ENCODE peak calls at places on chromosome 16, in eight cellular contexts. A is AG09309, X is fibroblast of pulmonary artery, V is lung, H is MM.1S, M is colonic mucosa, G is esophagus squamous epithelium, C is HFFc6. Q is an unnamed sample.
A peak's percentile ranks its signal among the peaks of the same experiment; 100 is the strongest.

GRCh38 chr16:10935491-10935890 is 6.8 kb downstream of the DEXI start:
- DNase-seq in V (no peak), M (no peak), C (no peak), X (no peak), A (no peak), G (no peak), H (no peak), Q (no peak)

GRCh38 chr16:53817812-53818211 is 113.9 kb downstream of the FTO start:
- DNase-seq in G (no peak), M (no peak), H (no peak), A (no peak), C (peak; percentile 28), V (no peak), X (peak; percentile 36), Q (no peak)

GRCh38 chr16:23114131-23114904 is 34.9 kb downstream of the USP31 start:
- DNase-seq in C (no peak), H (no peak), X (no peak), G (no peak), M (no peak), V (no peak), A (no peak), Q (no peak)

GRCh38 chr16:67760206-67760605 is 41.1 kb upstream of the GFOD2 start:
- DNase-seq in C (no peak), M (no peak), H (no peak), V (no peak), G (no peak), X (no peak), A (no peak), Q (no peak)

GRCh38 chr16:2854700-2855309 is 3.2 kb downstream of the PRSS22 start:
- DNase-seq in M (no peak), H (no peak), A (no peak), X (no peak), V (no peak), C (no peak), G (no peak), Q (peak; percentile 35)

GRCh38 chr16:51636913-51637743 is 486.1 kb upstream of the SALL1 start:
- DNase-seq in X (no peak), H (no peak), M (no peak), C (peak; percentile 84), G (no peak), V (no peak), A (peak; percentile 27), Q (no peak)

GRCh38 chr16:1003551-1004347 is 22.2 kb downstream of the SOX8 start:
- DNase-seq in V (no peak), X (no peak), G (no peak), C (no peak), M (no peak), A (no peak), H (peak; percentile 39), Q (no peak)

GRCh38 chr16:26614102-26614864 is 452.4 kb upstream of the C16orf82 start:
- DNase-seq in M (no peak), G (no peak), V (no peak), X (no peak), A (no peak), C (no peak), H (no peak), Q (no peak)

GRCh38 chr16:9046667-9047055 is 44.8 kb upstream of the HAPSTR1 start:
- DNase-seq in V (no peak), M (no peak), H (no peak), A (no peak), X (no peak), G (no peak), C (no peak), Q (no peak)

GRCh38 chr16:53773150-53773846 is 69.3 kb downstream of the FTO start:
- DNase-seq in G (no peak), C (peak; percentile 74), A (no peak), H (no peak), M (peak; percentile 68), X (peak; percentile 88), V (peak; percentile 41), Q (peak; percentile 38)

GRCh38 chr16:11994187-11995119 is 17.9 kb downstream of the SNX29 start:
- DNase-seq in G (no peak), A (no peak), M (peak; percentile 22), H (no peak), X (no peak), V (no peak), C (peak; percentile 31), Q (peak; percentile 40)

GRCh38 chr16:80056334-80056733 is 455.8 kb upstream of the MAF start:
- DNase-seq in H (no peak), M (no peak), G (no peak), C (no peak), V (no peak), X (peak; percentile 5), A (peak; percentile 25), Q (no peak)

GRCh38 chr16:14628806-14629611 is 1.1 kb downstream of the PARN start:
- DNase-seq in H (no peak), A (no peak), X (peak; percentile 7), G (no peak), C (no peak), M (no peak), V (no peak), Q (no peak)

GRCh38 chr16:528111-529011 is 849 bp downstream of the CAPN15 start:
- DNase-seq in G (no peak), M (peak; percentile 85), X (peak; percentile 68), C (peak; percentile 82), H (peak; percentile 17), A (no peak), V (peak; percentile 47), Q (no peak)

GRCh38 chr16:64138621-64139020 is 983.2 kb downstream of the CDH11 start:
- DNase-seq in H (no peak), A (no peak), X (no peak), V (no peak), C (no peak), M (no peak), G (no peak), Q (no peak)
- TF ChIP-seq CTCF in H (no peak), A (no peak), X (no peak), V (no peak), C (no peak), M (no peak), G (no peak), Q (no peak)

GRCh38 chr16:70298988-70299938 is at the start of gene DDX19B:
- DNase-seq in V (peak; percentile 80), M (peak; percentile 85), X (peak; percentile 63), C (peak; percentile 40), A (no peak), G (peak; percentile 33), H (peak; percentile 61), Q (peak; percentile 81)
- TF ChIP-seq CTCF in V (no peak), M (no peak), X (no peak), C (peak; percentile 14), A (no peak), G (no peak), H (no peak), Q (no peak)

GRCh38 chr16:50322333-50322732 is 46.5 kb downstream of the BRD7 start:
- DNase-seq in V (no peak), G (no peak), X (no peak), M (no peak), C (no peak), A (no peak), H (no peak), Q (no peak)

GRCh38 chr16:50326264-50326663 is 42.5 kb downstream of the BRD7 start:
- DNase-seq in V (no peak), H (no peak), C (no peak), A (no peak), X (no peak), G (no peak), M (no peak), Q (no peak)

GRCh38 chr16:50324345-50324744 is 44.4 kb downstream of the BRD7 start:
- DNase-seq in V (no peak), H (no peak), X (no peak), M (no peak), C (no peak), A (no peak), G (no peak), Q (no peak)

GRCh38 chr16:50320310-50320709 is 48.5 kb downstream of the BRD7 start:
- DNase-seq in X (no peak), V (no peak), C (no peak), H (no peak), M (no peak), G (no peak), A (no peak), Q (no peak)

DNA sequence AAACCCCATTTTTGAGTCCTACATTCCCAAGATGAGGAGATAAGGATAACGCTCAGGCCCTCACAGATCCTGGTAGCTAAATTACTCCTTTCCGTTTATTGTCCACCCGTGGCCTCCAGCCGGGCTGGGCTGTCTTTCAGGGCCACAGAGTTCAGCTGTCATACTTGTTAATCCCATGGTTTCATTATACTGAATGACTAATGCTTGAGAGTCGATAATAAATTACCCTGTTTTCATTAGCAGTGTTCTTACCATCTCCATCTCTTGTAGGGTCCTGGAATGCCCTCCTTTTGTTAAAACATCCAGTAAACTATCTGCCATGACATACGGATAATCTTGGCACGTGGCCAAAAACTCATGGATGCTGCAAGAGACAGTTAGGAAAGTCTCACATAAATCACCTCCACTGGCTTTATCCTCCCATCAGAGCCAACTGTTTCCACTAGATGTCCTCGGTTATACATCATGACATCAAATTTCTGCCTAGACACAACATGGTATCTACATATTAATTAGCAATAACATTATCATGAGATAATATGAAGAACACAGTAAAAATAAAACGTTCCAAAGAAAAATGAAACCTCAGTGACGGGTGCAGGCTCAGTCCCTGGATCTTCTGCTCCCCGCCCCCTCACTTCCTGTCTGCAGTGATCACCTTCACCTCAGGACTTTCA is 45.3 kb downstream of the BRD7 start:
- DNase-seq in A (no peak), G (no peak), V (no peak), X (peak; percentile 57), C (peak; percentile 60), H (peak; percentile 23), M (no peak), Q (no peak)
- TF ChIP-seq CTCF in A (peak; percentile 31), G (no peak), V (no peak), X (peak; percentile 20), C (peak; percentile 65), H (peak; percentile 39), M (peak; percentile 13), Q (no peak)

DNA sequence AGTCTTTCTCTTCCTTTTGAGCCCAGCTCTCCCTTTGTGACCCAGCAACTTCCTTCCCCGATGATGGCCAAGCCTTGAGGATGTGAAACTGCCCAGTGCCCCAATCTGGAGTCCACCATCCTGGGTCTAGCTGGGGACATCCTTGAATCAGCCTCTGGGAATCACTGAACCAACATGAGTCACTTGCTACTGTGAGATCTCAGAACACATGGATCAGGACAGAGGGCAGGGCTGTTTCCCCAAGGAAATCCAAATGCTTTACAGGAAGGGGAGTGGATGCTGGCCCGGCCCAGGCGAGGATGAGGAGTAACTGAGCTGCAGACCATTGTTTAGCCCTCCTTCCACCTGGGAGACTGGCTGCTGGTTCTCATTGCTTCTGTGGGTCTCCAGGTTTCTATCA is 547.6 kb downstream of the WWOX start:
- DNase-seq in M (no peak), G (no peak), A (no peak), H (no peak), V (no peak), X (no peak), C (no peak), Q (no peak)
- TF ChIP-seq CTCF in M (no peak), G (no peak), A (no peak), H (no peak), V (no peak), X (no peak), C (no peak), Q (no peak)

GRCh38 chr16:13435873-13436474 is 484.0 kb upstream of the ERCC4 start:
- DNase-seq in C (no peak), G (no peak), H (no peak), X (no peak), M (no peak), A (no peak), V (no peak), Q (no peak)
- TF ChIP-seq CTCF in C (no peak), G (no peak), H (no peak), X (no peak), M (no peak), A (no peak), V (no peak), Q (no peak)

Q was measured in GM20000.